ENCODE peak calls at places on chromosomes 5 and 9, in eight cellular contexts. S is prostate gland, D is adrenal gland, H is heart left ventricle, M is endodermal cell, I is aorta, U is cardiac muscle cell, N is Karpas-422. P is an unnamed sample.
A peak's percentile ranks its signal among the peaks of the same experiment; 100 is the strongest.

GRCh38 chr9:12748016-12748415 is 26.8 kb upstream of the LURAP1L start:
- DNase-seq in S (no peak), D (no peak), H (no peak), M (no peak), I (no peak), U (no peak), N (no peak), P (no peak)

GRCh38 chr5:3537942-3538341 is 57.7 kb upstream of the IRX1 start:
- DNase-seq in S (no peak), D (no peak), H (no peak), M (no peak), I (no peak), U (no peak), N (no peak), P (no peak)

GRCh38 chr9:112572416-112572815 is 85.8 kb downstream of the KIAA1958 start:
- DNase-seq in S (no peak), D (no peak), H (no peak), M (no peak), I (no peak), U (no peak), N (peak; percentile 83), P (no peak)

GRCh38 chr9:81772144-81772543 is 82.8 kb upstream of the TLE1 start:
- DNase-seq in S (no peak), D (no peak), H (no peak), M (no peak), I (no peak), U (no peak), N (no peak), P (no peak)

GRCh38 chr5:88188458-88189132 is 80.0 kb downstream of the TMEM161B start:
- DNase-seq in S (no peak), D (no peak), H (no peak), M (peak; percentile 46), I (no peak), U (no peak), N (peak; percentile 49), P (no peak)

GRCh38 chr5:71573611-71574010 is 13.5 kb upstream of the MCCC2 start:
- DNase-seq in S (no peak), D (no peak), H (no peak), M (no peak), I (no peak), U (peak; percentile 8), N (no peak), P (peak; percentile 76)

GRCh38 chr9:5321058-5321457 is 16.5 kb upstream of the RLN2 start:
- DNase-seq in S (no peak), D (no peak), H (no peak), M (no peak), I (no peak), U (no peak), N (no peak), P (no peak)

GRCh38 chr9:84187090-84187489 is 153.5 kb downstream of the SLC28A3 start:
- DNase-seq in S (no peak), D (no peak), H (no peak), M (no peak), I (no peak), U (no peak), N (no peak), P (no peak)

GRCh38 chr5:74149395-74149794 is 491.1 kb downstream of the ENC1 start:
- DNase-seq in S (peak; percentile 88), D (peak; percentile 67), H (no peak), M (no peak), I (no peak), U (no peak), N (no peak), P (no peak)

GRCh38 chr5:132459983-132460834 is 30.4 kb downstream of the IRF1 start:
- DNase-seq in S (no peak), D (peak; percentile 47), H (peak; percentile 66), M (no peak), I (no peak), U (no peak), N (peak; percentile 49), P (peak; percentile 92)

GRCh38 chr5:69502375-69503143 is 10.0 kb downstream of the OCLN start:
- DNase-seq in S (no peak), D (no peak), H (no peak), M (peak; percentile 48), I (no peak), U (no peak), N (peak; percentile 69), P (peak; percentile 58)

GRCh38 chr5:40834391-40834848 is 602 bp downstream of the RPL37 start:
- DNase-seq in S (no peak), D (peak; percentile 26), H (no peak), M (no peak), I (no peak), U (peak; percentile 52), N (peak; percentile 62), P (peak; percentile 56)

GRCh38 chr5:57824047-57824446 is 341.4 kb upstream of the ACTBL2 start:
- DNase-seq in S (no peak), D (no peak), H (no peak), M (no peak), I (no peak), U (no peak), N (no peak), P (no peak)

GRCh38 chr5:136014049-136014516 is 14.7 kb upstream of the TGFBI start:
- DNase-seq in S (no peak), D (no peak), H (no peak), M (peak; percentile 29), I (no peak), U (no peak), N (no peak), P (no peak)

GRCh38 chr5:40776658-40776977 is 20.9 kb upstream of the TTC33 start:
- DNase-seq in S (no peak), D (no peak), H (no peak), M (no peak), I (no peak), U (no peak), N (no peak), P (no peak)

GRCh38 chr9:77014597-77015263 is 4.7 kb upstream of the FOXB2 start:
- DNase-seq in S (no peak), D (no peak), H (no peak), M (peak; percentile 81), I (peak; percentile 67), U (no peak), N (no peak), P (no peak)

GRCh38 chr9:77013186-77013931 is 6.1 kb upstream of the FOXB2 start:
- DNase-seq in S (no peak), D (no peak), H (no peak), M (no peak), I (no peak), U (no peak), N (no peak), P (no peak)

GRCh38 chr9:77010527-77010926 is 8.9 kb upstream of the FOXB2 start:
- DNase-seq in S (no peak), D (no peak), H (no peak), M (no peak), I (no peak), U (no peak), N (no peak), P (no peak)

GRCh38 chr9:77013932-77014596 is 5.4 kb upstream of the FOXB2 start:
- DNase-seq in S (no peak), D (no peak), H (no peak), M (peak; percentile 69), I (no peak), U (no peak), N (no peak), P (no peak)

GRCh38 chr9:77011973-77012817 is 7.3 kb upstream of the FOXB2 start:
- DNase-seq in S (no peak), D (peak; percentile 24), H (no peak), M (peak; percentile 97), I (peak; percentile 88), U (peak; percentile 86), N (peak; percentile 61), P (peak; percentile 51)
- H3K27me3 ChIP-seq in S (peaks cover 55% of the 10 kb centered on the region), D (peaks cover 83% of the 10 kb centered on the region), H (peaks cover 71% of the 10 kb centered on the region), M (peaks cover 76% of the 10 kb centered on the region), I (no peaks in the 10 kb centered on the region), U (peaks cover 87% of the 10 kb centered on the region), N (no peaks in the 10 kb centered on the region), P (peaks cover 42% of the 10 kb centered on the region)

DNA sequence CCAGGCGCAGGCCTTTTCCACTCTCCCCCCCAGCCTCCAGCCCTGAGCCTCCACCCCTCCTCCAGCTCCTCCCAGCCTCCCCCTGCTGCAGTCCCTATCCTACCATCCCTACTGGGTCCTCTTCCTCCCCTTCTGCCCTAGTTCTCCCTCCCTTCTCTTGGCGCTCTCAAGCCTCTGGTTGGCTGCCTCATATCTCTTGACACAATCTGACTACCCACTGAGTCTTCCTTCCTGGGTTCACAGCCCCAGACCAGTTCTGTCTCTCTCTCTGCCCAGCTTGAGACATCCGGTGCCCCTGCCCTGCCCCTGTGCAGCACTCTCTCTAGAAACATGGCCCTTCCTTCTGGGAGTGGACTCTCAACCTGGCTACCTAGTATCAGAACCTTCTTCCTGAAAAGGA is 76.2 kb downstream of the TSPAN17 start:
- DNase-seq in S (no peak), D (no peak), H (no peak), M (peak; percentile 76), I (no peak), U (no peak), N (no peak), P (no peak)
- H3K27me3 ChIP-seq in S (peaks cover 8% of the 10 kb centered on the region), D (peaks cover 6% of the 10 kb centered on the region), H (no peaks in the 10 kb centered on the region), M (no peaks in the 10 kb centered on the region), I (no peaks in the 10 kb centered on the region), U (no peaks in the 10 kb centered on the region), N (no peaks in the 10 kb centered on the region), P (peaks cover 8% of the 10 kb centered on the region)

DNA sequence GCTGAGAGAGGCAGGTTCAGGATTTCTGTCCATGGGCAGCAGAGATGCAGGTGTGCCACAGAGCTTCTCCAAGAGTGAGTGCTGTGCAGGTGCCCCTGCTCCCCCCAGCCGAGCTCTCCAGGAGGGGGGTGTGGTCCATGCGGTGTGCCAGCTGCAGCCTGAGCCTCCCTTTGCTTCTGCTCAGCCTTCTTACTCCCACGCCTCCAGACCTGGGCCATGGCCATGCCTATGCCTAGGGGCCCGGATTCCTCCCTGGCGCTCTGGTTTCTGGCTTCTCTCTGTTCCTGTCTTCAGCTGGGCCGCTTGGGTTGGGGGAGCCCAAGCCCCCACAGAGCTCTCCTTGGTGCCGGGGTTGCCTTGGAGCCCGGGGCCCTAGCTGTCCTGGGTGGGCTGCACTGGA is 133.3 kb downstream of the CACNA1B start:
- DNase-seq in S (no peak), D (no peak), H (no peak), M (no peak), I (no peak), U (no peak), N (no peak), P (no peak)
- H3K27me3 ChIP-seq in S (no peaks in the 10 kb centered on the region), D (no peaks in the 10 kb centered on the region), H (no peaks in the 10 kb centered on the region), M (no peaks in the 10 kb centered on the region), I (no peaks in the 10 kb centered on the region), U (no peaks in the 10 kb centered on the region), N (no peaks in the 10 kb centered on the region), P (no peaks in the 10 kb centered on the region)

DNA sequence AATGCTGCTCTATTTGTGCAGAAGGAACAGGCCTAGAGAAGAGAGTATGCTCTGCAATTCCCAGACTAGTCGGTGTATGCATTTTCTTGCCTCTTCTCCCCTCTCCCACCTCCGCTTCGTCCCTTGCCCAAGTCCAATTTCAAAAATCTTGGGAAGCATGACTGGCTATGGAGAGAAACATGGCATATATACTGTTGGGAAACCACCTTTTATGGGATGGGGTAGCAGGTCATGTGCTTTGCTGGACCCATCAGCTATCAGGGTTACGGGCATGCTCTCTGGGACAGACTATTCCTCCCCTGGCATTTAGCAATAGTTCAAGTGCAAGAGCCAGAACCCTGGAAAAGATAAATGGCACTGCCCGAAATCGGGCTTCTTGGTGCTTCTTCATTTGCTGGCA is 12.0 kb downstream of the ISL1 start:
- DNase-seq in S (no peak), D (no peak), H (no peak), M (peak; percentile 67), I (no peak), U (no peak), N (no peak), P (no peak)
- H3K27me3 ChIP-seq in S (peaks cover 3% of the 10 kb centered on the region), D (peaks cover 43% of the 10 kb centered on the region), H (peaks cover 68% of the 10 kb centered on the region), M (peaks cover 100% of the 10 kb centered on the region), I (no peaks in the 10 kb centered on the region), U (peaks cover 32% of the 10 kb centered on the region), N (no peaks in the 10 kb centered on the region), P (peaks cover 7% of the 10 kb centered on the region)

P was measured in small intestine.